ENCODE peak calls at places on chromosomes 16 and 17, in seven cellular contexts. One of them, this sample, is unnamed. For H3K36me3, the result is how much of the 10 kb centered on the place peaks cover.

GRCh38 chr17:33055171-33055611 is 63.5 kb downstream of the SPACA3 start:
- DNase-seq in left ventricle myocardium inferior: no peak
- DNase-seq in hepatocyte: no peak
- DNase-seq in CD8-positive, alpha-beta T cell: no peak
- DNase-seq in fibroblast of lung: peak
- DNase-seq in heart left ventricle: no peak
- DNase-seq in lower lobe of right lung: no peak
- DNase-seq in this sample: no peak

GRCh38 chr16:57941016-57941656 is 29.8 kb downstream of the CNGB1 start:
- DNase-seq in left ventricle myocardium inferior: peak
- DNase-seq in CD8-positive, alpha-beta T cell: no peak
- DNase-seq in lower lobe of right lung: peak
- DNase-seq in heart left ventricle: peak
- DNase-seq in fibroblast of lung: peak
- DNase-seq in hepatocyte: no peak
- DNase-seq in this sample: peak

GRCh38 chr17:79628861-79629547 is 18.2 kb upstream of the RBFOX3 start:
- DNase-seq in CD8-positive, alpha-beta T cell: no peak
- DNase-seq in fibroblast of lung: no peak
- DNase-seq in left ventricle myocardium inferior: no peak
- DNase-seq in lower lobe of right lung: peak
- DNase-seq in hepatocyte: no peak
- DNase-seq in heart left ventricle: peak
- DNase-seq in this sample: peak

GRCh38 chr17:5832886-5833285 is 237.3 kb upstream of the WSCD1 start:
- DNase-seq in hepatocyte: no peak
- DNase-seq in fibroblast of lung: peak
- DNase-seq in lower lobe of right lung: no peak
- DNase-seq in left ventricle myocardium inferior: no peak
- DNase-seq in CD8-positive, alpha-beta T cell: no peak
- DNase-seq in heart left ventricle: no peak
- DNase-seq in this sample: no peak

GRCh38 chr16:57591870-57592485 is 36.5 kb upstream of the ADGRG1 start:
- DNase-seq in lower lobe of right lung: no peak
- DNase-seq in hepatocyte: no peak
- DNase-seq in heart left ventricle: no peak
- DNase-seq in fibroblast of lung: no peak
- DNase-seq in left ventricle myocardium inferior: no peak
- DNase-seq in CD8-positive, alpha-beta T cell: no peak
- DNase-seq in this sample: peak

GRCh38 chr16:27819881-27820610 is 243.5 kb downstream of the GSG1L start:
- DNase-seq in lower lobe of right lung: no peak
- DNase-seq in fibroblast of lung: no peak
- DNase-seq in left ventricle myocardium inferior: no peak
- DNase-seq in heart left ventricle: no peak
- DNase-seq in hepatocyte: no peak
- DNase-seq in CD8-positive, alpha-beta T cell: no peak
- DNase-seq in this sample: no peak

GRCh38 chr17:4176803-4177472 is 33.9 kb downstream of the CYB5D2 start:
- DNase-seq in fibroblast of lung: no peak
- DNase-seq in hepatocyte: no peak
- DNase-seq in lower lobe of right lung: no peak
- DNase-seq in left ventricle myocardium inferior: no peak
- DNase-seq in CD8-positive, alpha-beta T cell: no peak
- DNase-seq in heart left ventricle: no peak
- DNase-seq in this sample: no peak

GRCh38 chr17:63573634-63574033 is 23.4 kb downstream of the DCAF7 start:
- DNase-seq in lower lobe of right lung: no peak
- DNase-seq in heart left ventricle: no peak
- DNase-seq in left ventricle myocardium inferior: no peak
- DNase-seq in fibroblast of lung: no peak
- DNase-seq in hepatocyte: no peak
- DNase-seq in CD8-positive, alpha-beta T cell: no peak
- DNase-seq in this sample: no peak

GRCh38 chr17:55845385-55845784 is 94.5 kb downstream of the PCTP start:
- DNase-seq in hepatocyte: peak
- DNase-seq in CD8-positive, alpha-beta T cell: peak
- DNase-seq in fibroblast of lung: peak
- DNase-seq in lower lobe of right lung: peak
- DNase-seq in left ventricle myocardium inferior: peak
- DNase-seq in heart left ventricle: peak
- DNase-seq in this sample: peak

GRCh38 chr16:60120586-60120985 is 1386.5 kb upstream of the GOT2 start:
- DNase-seq in fibroblast of lung: no peak
- DNase-seq in hepatocyte: no peak
- DNase-seq in left ventricle myocardium inferior: no peak
- DNase-seq in lower lobe of right lung: no peak
- DNase-seq in CD8-positive, alpha-beta T cell: no peak
- DNase-seq in heart left ventricle: no peak
- DNase-seq in this sample: no peak

GRCh38 chr17:70121136-70121535 is 46.1 kb downstream of the KCNJ16 start:
- DNase-seq in fibroblast of lung: no peak
- DNase-seq in lower lobe of right lung: no peak
- DNase-seq in CD8-positive, alpha-beta T cell: no peak
- DNase-seq in heart left ventricle: no peak
- DNase-seq in left ventricle myocardium inferior: no peak
- DNase-seq in hepatocyte: no peak
- DNase-seq in this sample: no peak

GRCh38 chr17:75352079-75352569 is 53.4 kb downstream of the GRB2 start:
- DNase-seq in fibroblast of lung: peak
- DNase-seq in left ventricle myocardium inferior: no peak
- DNase-seq in hepatocyte: peak
- DNase-seq in lower lobe of right lung: no peak
- DNase-seq in CD8-positive, alpha-beta T cell: no peak
- DNase-seq in heart left ventricle: no peak
- DNase-seq in this sample: no peak

GRCh38 chr17:40179923-40180659 is 2.8 kb downstream of the RAPGEFL1 start:
- DNase-seq in left ventricle myocardium inferior: no peak
- DNase-seq in hepatocyte: no peak
- DNase-seq in heart left ventricle: no peak
- DNase-seq in lower lobe of right lung: no peak
- DNase-seq in fibroblast of lung: peak
- DNase-seq in CD8-positive, alpha-beta T cell: no peak
- DNase-seq in this sample: no peak

GRCh38 chr16:27319257-27319965 is 5.6 kb downstream of the IL4R start:
- DNase-seq in fibroblast of lung: no peak
- DNase-seq in left ventricle myocardium inferior: no peak
- DNase-seq in heart left ventricle: no peak
- DNase-seq in CD8-positive, alpha-beta T cell: no peak
- DNase-seq in hepatocyte: no peak
- DNase-seq in lower lobe of right lung: no peak
- DNase-seq in this sample: no peak

GRCh38 chr16:24036614-24037013 is 200.8 kb downstream of the PRKCB start:
- DNase-seq in hepatocyte: peak
- DNase-seq in left ventricle myocardium inferior: no peak
- DNase-seq in heart left ventricle: peak
- DNase-seq in CD8-positive, alpha-beta T cell: peak
- DNase-seq in fibroblast of lung: peak
- DNase-seq in lower lobe of right lung: no peak
- DNase-seq in this sample: no peak

GRCh38 chr17:37096071-37096470 is 147.3 kb downstream of the AATF start:
- DNase-seq in lower lobe of right lung: no peak
- DNase-seq in heart left ventricle: no peak
- DNase-seq in CD8-positive, alpha-beta T cell: no peak
- DNase-seq in fibroblast of lung: no peak
- DNase-seq in left ventricle myocardium inferior: no peak
- DNase-seq in hepatocyte: no peak
- DNase-seq in this sample: no peak
- H3K36me3 ChIP-seq in lower lobe of right lung: half or more
- H3K36me3 ChIP-seq in heart left ventricle: under half
- H3K36me3 ChIP-seq in CD8-positive, alpha-beta T cell: under half
- H3K36me3 ChIP-seq in fibroblast of lung: under half
- H3K36me3 ChIP-seq in left ventricle myocardium inferior: half or more
- H3K36me3 ChIP-seq in hepatocyte: under half
- H3K36me3 ChIP-seq in this sample: under half

GRCh38 chr16:66740010-66740409 is 11.4 kb downstream of the DYNC1LI2 start:
- DNase-seq in fibroblast of lung: no peak
- DNase-seq in left ventricle myocardium inferior: no peak
- DNase-seq in CD8-positive, alpha-beta T cell: peak
- DNase-seq in lower lobe of right lung: no peak
- DNase-seq in hepatocyte: peak
- DNase-seq in heart left ventricle: no peak
- DNase-seq in this sample: no peak
- H3K27ac ChIP-seq in fibroblast of lung: no peak
- H3K27ac ChIP-seq in left ventricle myocardium inferior: peak
- H3K27ac ChIP-seq in CD8-positive, alpha-beta T cell: no peak
- H3K27ac ChIP-seq in lower lobe of right lung: peak
- H3K27ac ChIP-seq in hepatocyte: peak
- H3K27ac ChIP-seq in heart left ventricle: peak
- H3K27ac ChIP-seq in this sample: no peak

GRCh38 chr16:4437366-4437765 is 11.7 kb downstream of the DNAJA3 start:
- DNase-seq in fibroblast of lung: no peak
- DNase-seq in hepatocyte: no peak
- DNase-seq in CD8-positive, alpha-beta T cell: no peak
- DNase-seq in left ventricle myocardium inferior: no peak
- DNase-seq in lower lobe of right lung: no peak
- DNase-seq in heart left ventricle: no peak
- DNase-seq in this sample: no peak

GRCh38 chr16:4443271-4443670 is 17.6 kb downstream of the DNAJA3 start:
- DNase-seq in CD8-positive, alpha-beta T cell: no peak
- DNase-seq in left ventricle myocardium inferior: no peak
- DNase-seq in heart left ventricle: no peak
- DNase-seq in hepatocyte: no peak
- DNase-seq in fibroblast of lung: no peak
- DNase-seq in lower lobe of right lung: no peak
- DNase-seq in this sample: no peak

GRCh38 chr16:4443986-4444385 is 18.3 kb downstream of the DNAJA3 start:
- DNase-seq in CD8-positive, alpha-beta T cell: no peak
- DNase-seq in fibroblast of lung: no peak
- DNase-seq in hepatocyte: no peak
- DNase-seq in heart left ventricle: no peak
- DNase-seq in lower lobe of right lung: no peak
- DNase-seq in left ventricle myocardium inferior: no peak
- DNase-seq in this sample: no peak

GRCh38 chr16:4442371-4442770 is 16.7 kb downstream of the DNAJA3 start:
- DNase-seq in lower lobe of right lung: no peak
- DNase-seq in left ventricle myocardium inferior: no peak
- DNase-seq in fibroblast of lung: no peak
- DNase-seq in CD8-positive, alpha-beta T cell: no peak
- DNase-seq in heart left ventricle: no peak
- DNase-seq in hepatocyte: no peak
- DNase-seq in this sample: no peak
- H3K36me3 ChIP-seq in lower lobe of right lung: half or more
- H3K36me3 ChIP-seq in left ventricle myocardium inferior: half or more
- H3K36me3 ChIP-seq in fibroblast of lung: under half
- H3K36me3 ChIP-seq in CD8-positive, alpha-beta T cell: half or more
- H3K36me3 ChIP-seq in heart left ventricle: half or more
- H3K36me3 ChIP-seq in hepatocyte: under half
- H3K36me3 ChIP-seq in this sample: under half

GRCh38 chr16:66886914-66887313 is 6.6 kb downstream of the PDP2 start:
- DNase-seq in fibroblast of lung: peak
- DNase-seq in CD8-positive, alpha-beta T cell: no peak
- DNase-seq in heart left ventricle: no peak
- DNase-seq in left ventricle myocardium inferior: no peak
- DNase-seq in hepatocyte: no peak
- DNase-seq in lower lobe of right lung: no peak
- DNase-seq in this sample: no peak
- H3K27ac ChIP-seq in fibroblast of lung: no peak
- H3K27ac ChIP-seq in CD8-positive, alpha-beta T cell: no peak
- H3K27ac ChIP-seq in heart left ventricle: no peak
- H3K27ac ChIP-seq in left ventricle myocardium inferior: no peak
- H3K27ac ChIP-seq in hepatocyte: no peak
- H3K27ac ChIP-seq in lower lobe of right lung: no peak
- H3K27ac ChIP-seq in this sample: no peak

GRCh38 chr16:84182104-84182503 is 4.8 kb downstream of the TAF1C start:
- DNase-seq in hepatocyte: no peak
- DNase-seq in left ventricle myocardium inferior: no peak
- DNase-seq in heart left ventricle: no peak
- DNase-seq in CD8-positive, alpha-beta T cell: no peak
- DNase-seq in fibroblast of lung: no peak
- DNase-seq in lower lobe of right lung: no peak
- DNase-seq in this sample: peak

GRCh38 chr16:84183572-84183875 is 3.3 kb downstream of the TAF1C start:
- DNase-seq in fibroblast of lung: no peak
- DNase-seq in left ventricle myocardium inferior: no peak
- DNase-seq in hepatocyte: no peak
- DNase-seq in CD8-positive, alpha-beta T cell: no peak
- DNase-seq in lower lobe of right lung: no peak
- DNase-seq in heart left ventricle: no peak
- DNase-seq in this sample: peak

GRCh38 chr16:84182680-84183571 is 3.9 kb downstream of the TAF1C start:
- DNase-seq in left ventricle myocardium inferior: no peak
- DNase-seq in hepatocyte: no peak
- DNase-seq in fibroblast of lung: no peak
- DNase-seq in lower lobe of right lung: no peak
- DNase-seq in CD8-positive, alpha-beta T cell: no peak
- DNase-seq in heart left ventricle: no peak
- DNase-seq in this sample: peak

GRCh38 chr16:84184775-84185174 is 2.1 kb downstream of the TAF1C start:
- DNase-seq in hepatocyte: no peak
- DNase-seq in lower lobe of right lung: no peak
- DNase-seq in heart left ventricle: peak
- DNase-seq in CD8-positive, alpha-beta T cell: no peak
- DNase-seq in left ventricle myocardium inferior: peak
- DNase-seq in fibroblast of lung: no peak
- DNase-seq in this sample: no peak

GRCh38 chr16:84183911-84184310 is 2.9 kb downstream of the TAF1C start:
- DNase-seq in fibroblast of lung: no peak
- DNase-seq in lower lobe of right lung: no peak
- DNase-seq in CD8-positive, alpha-beta T cell: no peak
- DNase-seq in hepatocyte: no peak
- DNase-seq in heart left ventricle: no peak
- DNase-seq in left ventricle myocardium inferior: no peak
- DNase-seq in this sample: peak
- H3K36me3 ChIP-seq in fibroblast of lung: under half
- H3K36me3 ChIP-seq in lower lobe of right lung: under half
- H3K36me3 ChIP-seq in CD8-positive, alpha-beta T cell: under half
- H3K36me3 ChIP-seq in hepatocyte: under half
- H3K36me3 ChIP-seq in heart left ventricle: half or more
- H3K36me3 ChIP-seq in left ventricle myocardium inferior: under half
- H3K36me3 ChIP-seq in this sample: under half

GRCh38 chr16:64907844-64908243 is 214.0 kb downstream of the CDH11 start:
- DNase-seq in lower lobe of right lung: no peak
- DNase-seq in left ventricle myocardium inferior: no peak
- DNase-seq in fibroblast of lung: peak
- DNase-seq in heart left ventricle: no peak
- DNase-seq in CD8-positive, alpha-beta T cell: no peak
- DNase-seq in hepatocyte: no peak
- DNase-seq in this sample: no peak
- H3K27ac ChIP-seq in lower lobe of right lung: no peak
- H3K27ac ChIP-seq in left ventricle myocardium inferior: no peak
- H3K27ac ChIP-seq in fibroblast of lung: no peak
- H3K27ac ChIP-seq in heart left ventricle: no peak
- H3K27ac ChIP-seq in CD8-positive, alpha-beta T cell: no peak
- H3K27ac ChIP-seq in hepatocyte: no peak
- H3K27ac ChIP-seq in this sample: no peak

GRCh38 chr16:22323173-22323997 is 26.2 kb downstream of the POLR3E start:
- DNase-seq in CD8-positive, alpha-beta T cell: no peak
- DNase-seq in left ventricle myocardium inferior: no peak
- DNase-seq in lower lobe of right lung: no peak
- DNase-seq in hepatocyte: no peak
- DNase-seq in fibroblast of lung: no peak
- DNase-seq in heart left ventricle: no peak
- DNase-seq in this sample: no peak
- H3K36me3 ChIP-seq in CD8-positive, alpha-beta T cell: half or more
- H3K36me3 ChIP-seq in left ventricle myocardium inferior: half or more
- H3K36me3 ChIP-seq in lower lobe of right lung: half or more
- H3K36me3 ChIP-seq in hepatocyte: under half
- H3K36me3 ChIP-seq in fibroblast of lung: under half
- H3K36me3 ChIP-seq in heart left ventricle: half or more
- H3K36me3 ChIP-seq in this sample: under half

GRCh38 chr17:44793885-44794698 is 35.3 kb downstream of the ADAM11 start:
- DNase-seq in left ventricle myocardium inferior: no peak
- DNase-seq in lower lobe of right lung: no peak
- DNase-seq in fibroblast of lung: no peak
- DNase-seq in heart left ventricle: no peak
- DNase-seq in hepatocyte: no peak
- DNase-seq in CD8-positive, alpha-beta T cell: no peak
- DNase-seq in this sample: no peak
- H3K27ac ChIP-seq in left ventricle myocardium inferior: peak
- H3K27ac ChIP-seq in lower lobe of right lung: peak
- H3K27ac ChIP-seq in fibroblast of lung: peak
- H3K27ac ChIP-seq in heart left ventricle: peak
- H3K27ac ChIP-seq in hepatocyte: no peak
- H3K27ac ChIP-seq in CD8-positive, alpha-beta T cell: no peak
- H3K27ac ChIP-seq in this sample: peak